ENCODE peak calls at places on chromosomes 6 and 20, in seven cellular contexts. A, O, Y, T, Q, H and I are unnamed samples. For H3K9me3, the result is how much of the 10 kb centered on the place peaks cover.

GRCh38 chr6:146895772-146896061 is 296.9 kb downstream of the ADGB start:
- DNase-seq in T (no peak), A (no peak), H (no peak), Y (no peak), O (no peak), Q (no peak), I (no peak)

GRCh38 chr20:7029005-7029404 is 261.5 kb downstream of the BMP2 start:
- DNase-seq in O (no peak), Y (no peak), H (no peak), T (no peak), A (no peak), Q (no peak), I (no peak)

GRCh38 chr20:49380245-49380875 is 102.1 kb downstream of the KCNB1 start:
- DNase-seq in O (no peak), T (no peak), A (no peak), Y (no peak), Q (no peak), H (no peak), I (no peak)

GRCh38 chr20:17617868-17618672 is 48.2 kb downstream of the DSTN start:
- DNase-seq in T (no peak), Y (no peak), H (no peak), O (no peak), A (no peak), Q (no peak), I (peak)

GRCh38 chr20:32609993-32610896 is 25.1 kb upstream of the NOL4L start:
- DNase-seq in H (no peak), O (no peak), T (no peak), A (no peak), Y (no peak), Q (no peak), I (no peak)

GRCh38 chr20:9447182-9447581 is 67.2 kb upstream of the LAMP5 start:
- DNase-seq in Q (no peak), O (no peak), T (no peak), A (no peak), H (no peak), Y (no peak), I (no peak)

GRCh38 chr20:11229772-11230171 is 556.0 kb upstream of the JAG1 start:
- DNase-seq in Q (peak), H (peak), O (peak), Y (peak), A (peak), T (no peak), I (peak)

GRCh38 chr6:105620878-105621277 is 218.0 kb upstream of the PREP start:
- DNase-seq in Y (no peak), A (peak), H (peak), Q (no peak), O (no peak), T (no peak), I (no peak)

GRCh38 chr6:29763491-29764289 is 40.5 kb downstream of the HLA-F start:
- DNase-seq in A (peak), O (no peak), H (peak), Y (peak), Q (no peak), T (no peak), I (peak)

GRCh38 chr20:46681032-46681854 is 8.0 kb downstream of the TP53RK start:
- DNase-seq in O (no peak), Q (peak), A (peak), H (peak), Y (peak), T (peak), I (no peak)

GRCh38 chr20:46683939-46684750 is 5.1 kb downstream of the TP53RK start:
- DNase-seq in Y (peak), Q (peak), T (no peak), H (peak), O (no peak), A (peak), I (peak)

GRCh38 chr20:46683620-46683938 is 5.7 kb downstream of the TP53RK start:
- DNase-seq in H (no peak), O (no peak), T (no peak), Q (no peak), Y (no peak), A (no peak), I (no peak)

GRCh38 chr20:46682063-46682821 is 7.0 kb downstream of the TP53RK start:
- DNase-seq in Y (no peak), T (no peak), Q (no peak), A (no peak), O (no peak), H (no peak), I (no peak)

GRCh38 chr20:46683068-46683477 is 6.2 kb downstream of the TP53RK start:
- DNase-seq in H (no peak), Y (no peak), T (no peak), A (no peak), O (no peak), Q (no peak), I (no peak)
- H3K4me3 ChIP-seq in H (no peak), Y (peak), T (no peak), A (peak), O (no peak), Q (no peak), I (no peak)

DNA sequence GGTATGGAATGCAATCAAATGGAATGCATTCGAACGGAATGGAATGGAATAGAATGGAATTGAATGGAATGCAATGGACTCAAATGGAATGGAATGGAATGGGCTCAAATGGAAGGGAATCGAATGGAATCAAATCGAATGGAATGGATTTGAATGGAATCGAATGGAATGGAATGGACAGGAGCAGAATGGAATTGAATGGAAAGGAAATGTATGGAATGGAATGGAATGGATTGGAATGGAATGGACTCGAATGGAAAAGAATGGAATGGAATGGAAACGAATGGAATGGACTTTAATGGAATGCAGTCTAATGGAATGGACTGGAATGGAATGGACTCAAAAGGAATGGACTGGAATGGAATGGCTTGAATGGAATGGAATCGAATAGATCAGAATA is 18.3 kb upstream of the DEFB115 start:
- DNase-seq in O (no peak), Q (no peak), H (no peak), Y (no peak), T (no peak), A (no peak), I (no peak)
- H3K9me3 ChIP-seq in O (half or more), Q (under half), H (under half), Y (under half), T (half or more), A (under half), I (under half)

GRCh38 chr6:108902389-108902792 is 54.2 kb downstream of the ARMC2 start:
- DNase-seq in A (peak), Y (peak), O (no peak), Q (peak), T (peak), H (peak), I (no peak)
- H2AFZ ChIP-seq in A (peak), Y (no peak), O (no peak), Q (peak), T (no peak), H (peak), I (peak)

DNA sequence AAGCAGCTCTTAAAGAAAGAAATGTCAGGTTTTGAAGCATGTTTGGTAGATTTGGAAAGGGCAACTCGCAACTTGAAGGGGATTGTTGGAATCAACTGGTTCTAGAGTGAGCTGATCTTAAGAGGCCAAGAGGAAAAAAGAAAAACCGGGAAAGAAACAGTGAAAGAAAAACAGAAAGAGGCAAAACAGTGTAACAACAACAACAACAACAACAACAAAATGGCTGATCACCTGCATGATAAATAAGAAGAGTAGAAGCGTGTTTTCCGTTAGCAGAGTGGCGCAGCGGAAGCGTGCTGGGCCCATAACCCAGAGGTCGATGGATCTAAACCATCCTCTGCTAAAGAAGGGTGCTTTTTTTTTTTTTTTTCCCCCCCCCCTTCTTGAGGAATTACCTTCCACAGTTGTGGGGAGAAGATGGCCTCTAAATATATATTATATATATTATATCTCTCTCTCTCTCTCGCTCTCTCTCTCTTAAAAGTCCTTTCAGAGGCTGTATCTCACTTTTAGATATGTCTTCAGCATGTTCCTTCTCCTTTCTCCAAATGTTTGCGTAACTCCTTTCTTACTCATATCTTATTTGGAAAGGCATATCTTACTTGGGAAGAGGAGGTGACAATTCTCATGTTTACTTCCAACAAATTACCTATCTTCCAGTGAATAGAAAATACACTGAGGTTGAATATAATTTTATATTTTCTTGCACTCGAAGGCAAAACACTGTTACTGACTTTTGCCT is 134.4 kb downstream of the OR2B2 start:
- DNase-seq in Q (no peak), O (no peak), H (no peak), T (no peak), Y (no peak), A (no peak), I (no peak)
- H3K4me3 ChIP-seq in Q (no peak), O (no peak), H (no peak), T (no peak), Y (no peak), A (no peak), I (no peak)

DNA sequence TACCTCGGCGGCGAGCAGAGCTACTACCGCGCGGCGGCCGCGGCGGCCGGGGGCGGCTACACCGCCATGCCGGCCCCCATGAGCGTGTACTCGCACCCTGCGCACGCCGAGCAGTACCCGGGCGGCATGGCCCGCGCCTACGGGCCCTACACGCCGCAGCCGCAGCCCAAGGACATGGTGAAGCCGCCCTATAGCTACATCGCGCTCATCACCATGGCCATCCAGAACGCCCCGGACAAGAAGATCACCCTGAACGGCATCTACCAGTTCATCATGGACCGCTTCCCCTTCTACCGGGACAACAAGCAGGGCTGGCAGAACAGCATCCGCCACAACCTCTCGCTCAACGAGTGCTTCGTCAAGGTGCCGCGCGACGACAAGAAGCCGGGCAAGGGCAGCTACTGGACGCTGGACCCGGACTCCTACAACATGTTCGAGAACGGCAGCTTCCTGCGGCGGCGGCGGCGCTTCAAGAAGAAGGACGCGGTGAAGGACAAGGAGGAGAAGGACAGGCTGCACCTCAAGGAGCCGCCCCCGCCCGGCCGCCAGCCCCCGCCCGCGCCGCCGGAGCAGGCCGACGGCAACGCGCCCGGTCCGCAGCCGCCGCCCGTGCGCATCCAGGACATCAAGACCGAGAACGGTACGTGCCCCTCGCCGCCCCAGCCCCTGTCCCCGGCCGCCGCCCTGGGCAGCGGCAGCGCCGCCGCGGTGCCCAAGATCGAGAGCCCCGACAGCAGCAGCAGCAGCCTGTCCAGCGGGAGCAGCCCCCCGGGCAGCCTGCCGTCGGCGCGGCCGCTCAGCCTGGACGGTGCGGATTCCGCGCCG is 994 bp downstream of the FOXC1 start:
- DNase-seq in T (no peak), H (peak), Q (no peak), A (peak), O (no peak), Y (peak), I (peak)
- H3K9me3 ChIP-seq in T (under half), H (under half), Q (under half), A (under half), O (under half), Y (under half), I (under half)

DNA sequence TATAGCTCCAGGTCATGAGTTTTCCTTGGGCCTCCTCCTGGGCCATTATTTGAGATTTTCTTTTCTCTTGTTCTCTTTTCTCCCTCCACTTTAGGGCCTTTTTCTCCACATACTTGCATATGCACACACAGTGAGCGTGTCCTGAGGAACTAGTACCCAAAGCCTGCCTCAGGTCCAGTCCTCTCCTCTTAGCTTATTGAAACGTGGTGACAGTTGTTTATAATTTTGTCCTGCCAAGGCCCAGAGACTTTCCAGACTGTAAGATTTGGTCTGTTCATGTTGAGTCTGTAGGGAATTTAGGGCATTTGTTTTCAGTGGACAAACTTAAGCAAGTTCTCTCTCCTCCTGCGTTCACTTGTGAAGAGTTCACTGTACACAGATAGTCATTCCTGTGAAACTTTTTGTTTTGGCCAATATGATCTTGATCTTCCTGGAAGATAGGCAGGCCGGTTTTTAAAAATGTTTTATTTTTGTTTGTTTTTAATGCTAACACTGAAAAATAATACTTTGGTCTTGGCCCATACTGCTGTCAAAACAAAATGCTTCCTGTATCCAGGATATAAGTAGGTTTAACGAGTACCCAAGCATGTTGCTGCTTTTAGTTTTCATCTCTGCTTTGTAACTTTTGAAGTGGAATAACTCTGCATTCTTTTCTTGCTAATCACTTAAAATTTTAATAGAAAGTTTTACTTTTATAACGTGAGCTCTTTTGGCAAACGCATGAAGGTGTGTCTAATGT is 20.7 kb downstream of the LRRC1 start:
- DNase-seq in H (no peak), T (no peak), Y (peak), O (no peak), Q (no peak), A (no peak), I (peak)
- H2AFZ ChIP-seq in H (no peak), T (no peak), Y (no peak), O (no peak), Q (no peak), A (peak), I (peak)